ENCODE peak calls at places on chromosomes 1 and 21, in six cellular contexts. K, V, X, H, R and F are unnamed samples.

GRCh38 chr1:20405893-20406604 is 80.0 kb downstream of the CAMK2N1 start:
- DNase-seq in H (no peak), X (peak), R (no peak), V (peak), K (peak), F (no peak)

GRCh38 chr1:24930703-24931480 is 816 bp upstream of the RUNX3 start:
- DNase-seq in R (peak), X (no peak), H (no peak), V (peak), K (no peak), F (no peak)

GRCh38 chr1:87325982-87326738 is 2.5 kb upstream of the LMO4 start:
- DNase-seq in X (peak), V (peak), R (no peak), K (peak), H (no peak), F (peak)

GRCh38 chr1:119318466-119319309 is 49.9 kb upstream of the HAO2 start:
- DNase-seq in H (no peak), K (no peak), X (no peak), R (no peak), V (no peak), F (no peak)

GRCh38 chr1:185300152-185300551 is 16.9 kb downstream of the IVNS1ABP start:
- DNase-seq in V (no peak), X (no peak), R (no peak), H (no peak), K (no peak), F (no peak)

GRCh38 chr1:236273358-236273757 is 8.4 kb downstream of the ERO1B start:
- DNase-seq in V (no peak), X (no peak), H (no peak), K (no peak), R (no peak), F (no peak)

GRCh38 chr1:90133133-90133532 is 138.2 kb downstream of the ZNF326 start:
- DNase-seq in K (peak), X (peak), H (no peak), V (peak), R (peak), F (no peak)

GRCh38 chr1:234699795-234700665 is 90.1 kb upstream of the IRF2BP2 start:
- DNase-seq in R (no peak), V (peak), X (peak), H (no peak), K (peak), F (no peak)

GRCh38 chr1:185441608-185442007 is 124.6 kb upstream of the IVNS1ABP start:
- DNase-seq in K (peak), R (no peak), V (peak), H (no peak), X (no peak), F (peak)

GRCh38 chr1:181043025-181043880 is 9.5 kb downstream of the MR1 start:
- DNase-seq in R (no peak), H (no peak), V (peak), K (peak), X (no peak), F (peak)

GRCh38 chr1:30034627-30035521 is 688.5 kb downstream of the MATN1 start:
- DNase-seq in K (peak), R (no peak), H (no peak), X (no peak), V (no peak), F (no peak)

GRCh38 chr1:45306319-45306718 is 20.4 kb upstream of the HPDL start:
- DNase-seq in K (peak), V (no peak), R (no peak), H (no peak), X (no peak), F (no peak)

GRCh38 chr1:9792156-9793042 is 31.4 kb downstream of the CLSTN1 start:
- DNase-seq in K (peak), R (no peak), H (no peak), V (no peak), X (peak), F (no peak)

GRCh38 chr1:224182057-224182865 is 779 bp upstream of the DEGS1 start:
- DNase-seq in X (no peak), R (no peak), H (no peak), K (no peak), V (no peak), F (no peak)

GRCh38 chr21:43758132-43758619 is 17.9 kb downstream of the CSTB start:
- DNase-seq in R (no peak), X (no peak), V (peak), K (peak), H (no peak), F (no peak)

GRCh38 chr21:28944296-28944695 is 48.4 kb downstream of the LTN1 start:
- DNase-seq in K (peak), V (peak), H (no peak), R (no peak), X (no peak), F (peak)

GRCh38 chr21:45920824-45921600 is 60.6 kb upstream of the COL6A1 start:
- DNase-seq in R (no peak), X (no peak), K (peak), H (no peak), V (no peak), F (no peak)

GRCh38 chr1:55143686-55144085 is 71.5 kb downstream of the USP24 start:
- DNase-seq in R (no peak), K (no peak), H (peak), V (no peak), X (peak), F (peak)

GRCh38 chr21:45845063-45845789 is 136.3 kb upstream of the COL6A1 start:
- DNase-seq in X (peak), H (no peak), V (no peak), R (no peak), K (no peak), F (no peak)

GRCh38 chr1:187853505-187853904 is 1024.8 kb downstream of the PLA2G4A start:
- DNase-seq in K (no peak), V (no peak), H (no peak), R (no peak), X (no peak), F (no peak)

GRCh38 chr1:116956378-116956777 is 45.2 kb upstream of the CD101 start:
- DNase-seq in V (no peak), H (no peak), X (no peak), R (no peak), K (no peak), F (no peak)

GRCh38 chr1:54307305-54307704 is 98.9 kb downstream of the SSBP3 start:
- DNase-seq in V (no peak), R (no peak), K (no peak), H (no peak), X (no peak), F (no peak)

GRCh38 chr1:183837062-183837461 is 32.1 kb downstream of the RGL1 start:
- DNase-seq in V (peak), H (no peak), R (no peak), X (no peak), K (no peak), F (no peak)

GRCh38 chr1:204659061-204659460 is 26.5 kb downstream of the LRRN2 start:
- DNase-seq in V (peak), X (no peak), R (no peak), H (no peak), K (no peak), F (no peak)

GRCh38 chr1:87981386-87981785 is 652.7 kb downstream of the LMO4 start:
- DNase-seq in X (no peak), V (no peak), R (no peak), K (no peak), H (no peak), F (no peak)

GRCh38 chr1:29050141-29050540 is 73.6 kb downstream of the TMEM200B start:
- DNase-seq in H (no peak), R (no peak), K (no peak), V (no peak), X (no peak), F (no peak)

GRCh38 chr1:17316704-17317103 is 8.7 kb downstream of the PADI4 start:
- DNase-seq in H (no peak), R (no peak), V (no peak), K (no peak), X (no peak), F (no peak)

GRCh38 chr1:84090447-84091244 is 53.4 kb upstream of the PRKACB start:
- DNase-seq in R (no peak), H (no peak), K (no peak), V (no peak), X (no peak), F (no peak)

GRCh38 chr1:30950053-30950452 is 41.5 kb upstream of the SDC3 start:
- DNase-seq in X (no peak), K (no peak), R (no peak), H (no peak), V (no peak), F (no peak)

DNA sequence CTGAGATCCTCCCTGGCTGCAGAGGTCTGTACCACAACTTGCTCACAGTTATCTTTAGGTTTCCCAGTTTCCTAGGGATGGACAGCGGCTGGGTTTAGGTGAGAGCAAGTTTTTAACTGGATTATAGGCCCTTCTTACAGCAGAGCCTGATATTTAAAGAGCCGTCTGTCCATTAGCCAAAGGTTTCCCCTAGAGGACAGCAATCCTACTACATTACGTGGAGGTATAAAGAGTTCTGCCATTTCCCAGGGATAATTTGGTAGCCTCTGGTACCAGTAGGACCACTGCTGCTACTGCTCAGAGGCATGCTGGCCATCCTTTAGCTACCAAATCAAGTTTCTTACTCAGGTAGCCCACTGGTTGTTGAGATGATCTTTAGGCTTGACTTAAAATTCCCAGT is 21.9 kb upstream of the FCGR2A start:
- DNase-seq in K (no peak), R (no peak), X (no peak), H (no peak), V (no peak), F (no peak)
- H3K14ac ChIP-seq in K (no peak), R (no peak), X (no peak), H (no peak), V (no peak), F (no peak)

GRCh38 chr1:43077273-43077672 is 94.8 kb downstream of the EBNA1BP2 start:
- DNase-seq in R (no peak), X (no peak), K (no peak), H (no peak), V (no peak), F (no peak)

GRCh38 chr1:43074244-43074643 is 97.8 kb downstream of the EBNA1BP2 start:
- DNase-seq in V (no peak), K (no peak), H (no peak), R (no peak), X (no peak), F (peak)

GRCh38 chr1:43072314-43072713 is 99.8 kb downstream of the EBNA1BP2 start:
- DNase-seq in H (no peak), V (no peak), K (no peak), X (no peak), R (no peak), F (no peak)

GRCh38 chr1:43073490-43074230 is 98.4 kb downstream of the EBNA1BP2 start:
- DNase-seq in R (peak), H (peak), X (peak), V (peak), K (peak), F (peak)

DNA sequence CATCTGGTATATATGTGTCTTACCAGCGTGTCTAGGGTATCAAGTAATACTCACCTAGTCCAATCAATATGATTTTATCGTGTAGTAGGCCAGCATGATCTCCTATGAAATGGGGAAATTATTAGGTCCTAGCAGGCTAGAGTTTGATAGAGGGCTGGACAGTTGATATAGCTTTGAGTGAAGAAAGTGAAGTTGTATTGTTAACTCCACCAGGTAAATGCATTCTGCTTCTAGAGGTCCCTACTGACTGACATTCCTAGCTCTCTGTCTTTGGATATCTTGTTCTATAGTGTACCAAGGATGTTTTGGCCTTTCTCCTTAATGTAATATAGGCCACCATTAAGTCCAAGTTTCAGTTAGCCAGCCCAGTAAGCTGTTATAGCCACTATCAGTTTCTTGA is 97.4 kb downstream of the EBNA1BP2 start:
- DNase-seq in K (no peak), X (no peak), H (no peak), V (no peak), R (no peak), F (no peak)
- H2AFZ ChIP-seq in K (no peak), X (no peak), H (no peak), V (no peak), R (peak), F (no peak)

GRCh38 chr1:189275786-189276185 is 1201.9 kb downstream of the BRINP3 start:
- DNase-seq in R (no peak), K (peak), V (no peak), X (no peak), H (no peak), F (no peak)
- H3K14ac ChIP-seq in R (no peak), K (no peak), V (no peak), X (no peak), H (no peak), F (no peak)

GRCh38 chr1:8040586-8040985 is 14.5 kb upstream of the ERRFI1 start:
- DNase-seq in X (no peak), H (no peak), V (peak), K (peak), R (no peak), F (peak)
- H2AFZ ChIP-seq in X (no peak), H (no peak), V (no peak), K (no peak), R (no peak), F (no peak)

GRCh38 chr21:34986561-34987533 is 62.3 kb downstream of the RUNX1 start:
- DNase-seq in K (peak), H (peak), V (peak), R (peak), X (peak), F (no peak)

GRCh38 chr21:34988625-34989024 is 60.5 kb downstream of the RUNX1 start:
- DNase-seq in K (no peak), V (no peak), H (no peak), X (no peak), R (no peak), F (no peak)

GRCh38 chr21:34989337-34990151 is 59.6 kb downstream of the RUNX1 start:
- DNase-seq in X (no peak), R (no peak), V (peak), K (no peak), H (no peak), F (no peak)

GRCh38 chr21:34988139-34988538 is 61.0 kb downstream of the RUNX1 start:
- DNase-seq in H (no peak), K (no peak), X (no peak), R (no peak), V (no peak), F (no peak)

GRCh38 chr21:34987673-34988072 is 61.4 kb downstream of the RUNX1 start:
- DNase-seq in V (no peak), K (no peak), R (no peak), X (no peak), H (no peak), F (no peak)
- H3K14ac ChIP-seq in V (no peak), K (peak), R (no peak), X (no peak), H (no peak), F (no peak)

DNA sequence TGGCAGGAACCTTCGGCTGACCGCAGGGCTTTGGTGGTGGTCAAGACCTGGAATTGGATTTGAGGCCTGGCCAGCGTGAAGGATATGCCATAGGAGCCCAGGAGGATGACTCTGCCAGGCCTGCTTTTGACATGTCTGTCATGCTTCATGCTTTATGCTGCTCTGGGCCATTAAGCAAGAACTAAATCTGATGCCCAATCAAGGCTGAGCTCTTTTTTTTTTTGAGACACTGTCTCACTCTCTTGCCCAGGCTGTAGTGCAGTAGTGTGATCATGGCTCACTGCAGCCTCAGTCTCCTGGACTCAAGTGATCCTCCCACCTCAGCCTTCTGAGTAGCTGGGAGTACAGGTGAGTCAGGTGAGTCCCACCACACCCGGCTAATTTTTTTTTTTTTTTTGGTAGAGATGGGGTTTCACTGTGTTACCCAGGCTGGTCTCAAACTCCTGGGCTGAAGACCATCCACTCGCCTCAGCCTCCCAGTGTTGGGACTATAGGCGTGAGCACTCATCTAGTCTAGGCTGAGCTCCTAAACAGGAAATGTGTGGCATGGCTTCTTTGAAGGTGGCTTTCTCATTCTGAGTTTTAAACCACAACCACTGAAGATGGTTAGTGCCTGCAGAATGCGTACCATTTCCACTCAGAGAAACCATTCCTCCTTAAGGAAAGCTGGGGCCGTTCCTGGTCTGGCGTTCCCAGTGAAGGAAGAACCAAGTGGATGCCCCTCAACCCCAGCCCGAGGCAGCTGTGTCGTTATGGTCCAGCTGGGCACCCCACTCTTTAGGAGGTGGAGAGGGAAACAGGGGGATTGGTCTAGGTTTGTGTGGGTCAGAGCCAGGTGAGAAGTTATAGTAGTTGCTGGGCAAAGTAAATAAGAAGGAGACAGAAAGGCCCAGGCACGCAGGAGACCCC is 34.2 kb upstream of the ATP5PO start:
- DNase-seq in V (no peak), H (no peak), R (no peak), X (no peak), K (no peak), F (no peak)
- H2AFZ ChIP-seq in V (no peak), H (no peak), R (peak), X (no peak), K (no peak), F (no peak)